ENCODE peak calls at places on chromosome 7, in eight cellular contexts. H is stomach; D is CD8-positive, alpha-beta T cell; T is mucosa of descending colon; O is spleen; U is heart right ventricle; J is transverse colon; P is AG04450. S is an unnamed sample. For H3K9me3, the result is how much of the 10 kb centered on the place peaks cover.

GRCh38 chr7:22732556-22733126 is 5.6 kb downstream of the IL6 start:
- DNase-seq in H (no peak), P (no peak), U (no peak), O (no peak), D (no peak), T (no peak), J (no peak), S (no peak)

GRCh38 chr7:133081119-133081604 is 728 bp downstream of the CHCHD3 start:
- DNase-seq in T (peak), H (no peak), U (no peak), P (no peak), D (peak), O (no peak), J (peak), S (peak)

GRCh38 chr7:92973293-92973731 is 136.9 kb upstream of the CDK6 start:
- DNase-seq in O (no peak), D (no peak), P (no peak), T (no peak), U (no peak), J (no peak), H (no peak), S (no peak)

GRCh38 chr7:127792528-127793342 is 140.7 kb downstream of the SND1 start:
- DNase-seq in U (no peak), D (peak), P (no peak), O (no peak), H (peak), T (peak), J (peak), S (no peak)

GRCh38 chr7:115838829-115839228 is 191.7 kb downstream of the TFEC start:
- DNase-seq in P (no peak), U (no peak), J (no peak), D (no peak), O (no peak), H (no peak), T (no peak), S (no peak)

GRCh38 chr7:130781346-130781745 is 47.3 kb upstream of the KLF14 start:
- DNase-seq in O (no peak), H (no peak), D (no peak), T (no peak), P (no peak), U (no peak), J (no peak), S (no peak)

GRCh38 chr7:124649397-124650029 is 116.1 kb downstream of the GPR37 start:
- DNase-seq in T (no peak), J (no peak), D (no peak), U (no peak), O (no peak), P (no peak), H (no peak), S (no peak)

GRCh38 chr7:150716368-150716767 is at the start of gene GIMAP1:
- DNase-seq in T (peak), J (peak), O (peak), U (peak), D (peak), P (no peak), H (no peak), S (peak)

GRCh38 chr7:4769753-4770152 is 5.7 kb upstream of the AP5Z1 start:
- DNase-seq in O (no peak), H (peak), J (no peak), D (peak), T (no peak), U (no peak), P (no peak), S (no peak)

GRCh38 chr7:77800158-77800557 is 1.6 kb downstream of the PHTF2 start:
- DNase-seq in D (no peak), O (no peak), P (no peak), T (no peak), U (no peak), J (no peak), H (no peak), S (no peak)

GRCh38 chr7:90720970-90721768 is 125.0 kb downstream of the CDK14 start:
- DNase-seq in P (no peak), T (peak), H (peak), D (no peak), J (peak), O (no peak), U (no peak), S (no peak)

GRCh38 chr7:408651-409343 is 110.8 kb downstream of the PDGFA start:
- DNase-seq in U (no peak), O (peak), P (no peak), H (peak), D (no peak), J (no peak), T (no peak), S (no peak)

GRCh38 chr7:24964177-24964576 is 15.8 kb downstream of the OSBPL3 start:
- DNase-seq in O (no peak), J (no peak), U (no peak), H (no peak), P (no peak), T (no peak), D (no peak), S (no peak)

GRCh38 chr7:33841658-33842057 is 63.7 kb upstream of the BMPER start:
- DNase-seq in P (no peak), O (no peak), T (no peak), H (no peak), U (no peak), J (no peak), D (no peak), S (no peak)

GRCh38 chr7:103394566-103394965 is 47.1 kb downstream of the PSMC2 start:
- DNase-seq in O (no peak), D (no peak), H (no peak), P (no peak), U (no peak), T (no peak), J (no peak), S (no peak)

GRCh38 chr7:140767418-140767817 is 70.9 kb downstream of the NDUFB2 start:
- DNase-seq in D (no peak), J (no peak), T (no peak), H (no peak), P (no peak), O (no peak), U (no peak), S (no peak)

GRCh38 chr7:39413866-39414668 is 152.1 kb upstream of the YAE1 start:
- DNase-seq in O (peak), T (peak), U (peak), D (peak), J (peak), P (no peak), H (peak), S (peak)

DNA sequence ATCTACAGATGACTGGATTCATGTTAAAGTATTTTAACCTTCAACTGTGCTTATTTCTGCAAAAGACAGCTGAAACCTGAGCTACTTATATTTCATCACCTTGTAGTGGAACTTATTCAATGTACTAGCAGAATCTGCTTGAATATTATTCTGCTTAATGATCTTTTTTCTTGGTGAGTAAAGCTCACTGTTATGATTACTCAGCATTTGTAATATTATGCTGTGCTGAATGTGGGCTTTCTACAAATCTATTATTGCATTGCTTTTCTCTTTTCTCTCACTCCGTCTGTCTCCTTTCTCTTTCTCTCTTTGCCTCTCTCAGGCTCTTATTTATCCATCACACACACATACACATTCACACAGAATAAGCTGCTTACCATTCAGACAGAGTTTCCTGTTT is 98.7 kb upstream of the TMEM196 start:
- DNase-seq in J (no peak), U (no peak), D (no peak), H (no peak), P (no peak), T (no peak), O (no peak), S (no peak)
- H3K9me3 ChIP-seq in J (under half), U (under half), D (under half), H (under half), P (under half), T (under half), O (under half), S (under half)

GRCh38 chr7:137998250-137998649 is 3.6 kb downstream of the CREB3L2 start:
- DNase-seq in U (no peak), H (no peak), T (no peak), J (no peak), P (no peak), O (no peak), D (no peak), S (no peak)

GRCh38 chr7:137999496-138000080 is 2.3 kb downstream of the CREB3L2 start:
- DNase-seq in H (no peak), U (no peak), P (no peak), T (no peak), O (no peak), J (no peak), D (no peak), S (no peak)

GRCh38 chr7:138002096-138002827 is 376 bp upstream of the CREB3L2 start:
- DNase-seq in P (peak), D (peak), T (peak), H (peak), J (peak), U (peak), O (peak), S (peak)

GRCh38 chr7:138001529-138002095 is at the start of gene CREB3L2:
- DNase-seq in J (peak), O (peak), P (no peak), T (peak), D (peak), U (peak), H (peak), S (peak)

GRCh38 chr7:138000081-138000701 is 1.7 kb downstream of the CREB3L2 start:
- DNase-seq in P (peak), T (no peak), H (peak), U (peak), O (no peak), J (peak), D (no peak), S (peak)
- TF ChIP-seq CTCF in P (no peak), T (no peak), H (no peak), U (no peak), O (no peak), J (no peak), D (no peak), S (no peak)

GRCh38 chr7:134892002-134892693 is 94.2 kb upstream of the AGBL3 start:
- DNase-seq in U (no peak), J (no peak), O (no peak), D (no peak), P (peak), H (no peak), T (no peak), S (no peak)
- H3K4me3 ChIP-seq in U (peak), J (peak), O (no peak), D (no peak), P (peak), H (peak), T (no peak), S (peak)

GRCh38 chr7:153447021-153447420 is 605.2 kb upstream of the DPP6 start:
- DNase-seq in H (no peak), O (no peak), P (no peak), T (no peak), U (no peak), J (no peak), D (no peak), S (no peak)

GRCh38 chr7:153443031-153443430 is 609.2 kb upstream of the DPP6 start:
- DNase-seq in O (no peak), J (no peak), D (no peak), P (no peak), T (no peak), U (no peak), H (no peak), S (no peak)

GRCh38 chr7:153446490-153446889 is 605.7 kb upstream of the DPP6 start:
- DNase-seq in P (no peak), H (no peak), T (no peak), J (no peak), U (no peak), D (no peak), O (no peak), S (no peak)

GRCh38 chr7:153444591-153444990 is 607.6 kb upstream of the DPP6 start:
- DNase-seq in T (no peak), U (no peak), P (no peak), D (no peak), H (no peak), J (no peak), O (no peak), S (no peak)

DNA sequence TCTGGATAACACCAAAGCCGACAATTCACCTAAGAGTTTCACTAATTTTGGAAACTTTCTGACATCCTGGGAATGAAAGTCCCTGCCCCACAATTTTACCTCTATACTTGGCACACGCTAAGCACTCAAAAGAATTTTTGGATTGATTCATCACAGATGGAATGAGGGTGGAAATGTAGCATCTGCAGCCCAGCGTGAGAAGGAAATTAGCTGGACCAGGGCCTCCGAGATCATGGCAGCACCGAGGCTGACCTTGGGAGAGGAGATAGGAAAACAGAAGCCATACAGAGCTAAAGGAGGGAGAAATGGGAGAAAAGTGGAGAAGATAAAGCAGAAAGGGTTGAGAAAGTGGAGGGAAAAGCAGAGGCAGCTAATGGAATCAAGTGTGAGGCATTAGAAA is 606.6 kb upstream of the DPP6 start:
- DNase-seq in H (no peak), P (no peak), T (no peak), D (no peak), J (no peak), U (no peak), O (no peak), S (no peak)
- H3K9me3 ChIP-seq in H (under half), P (under half), T (under half), D (under half), J (under half), U (under half), O (under half), S (under half)

GRCh38 chr7:37342665-37343471 is 105.8 kb downstream of the ELMO1 start:
- DNase-seq in J (peak), D (peak), U (no peak), O (peak), P (no peak), T (no peak), H (peak), S (no peak)
- TF ChIP-seq CTCF in J (no peak), D (peak), U (no peak), O (peak), P (no peak), T (no peak), H (no peak), S (no peak)

GRCh38 chr7:6530626-6531491 is 20.4 kb downstream of the GRID2IP start:
- DNase-seq in D (peak), O (peak), J (peak), H (peak), P (no peak), T (peak), U (no peak), S (no peak)

GRCh38 chr7:6531492-6532279 is 19.6 kb downstream of the GRID2IP start:
- DNase-seq in J (no peak), H (no peak), T (no peak), U (no peak), O (no peak), P (no peak), D (no peak), S (no peak)

GRCh38 chr7:6529643-6530042 is 21.6 kb downstream of the GRID2IP start:
- DNase-seq in U (no peak), O (no peak), H (no peak), D (no peak), J (no peak), P (no peak), T (no peak), S (no peak)

GRCh38 chr7:6528401-6529130 is 22.7 kb downstream of the GRID2IP start:
- DNase-seq in J (no peak), U (no peak), D (no peak), O (no peak), H (no peak), P (no peak), T (no peak), S (no peak)

GRCh38 chr7:6526997-6527378 is 24.3 kb downstream of the GRID2IP start:
- DNase-seq in P (no peak), U (no peak), H (no peak), D (no peak), J (no peak), O (no peak), T (no peak), S (no peak)
- H3K4me3 ChIP-seq in P (peak), U (peak), H (peak), D (peak), J (no peak), O (peak), T (no peak), S (peak)

DNA sequence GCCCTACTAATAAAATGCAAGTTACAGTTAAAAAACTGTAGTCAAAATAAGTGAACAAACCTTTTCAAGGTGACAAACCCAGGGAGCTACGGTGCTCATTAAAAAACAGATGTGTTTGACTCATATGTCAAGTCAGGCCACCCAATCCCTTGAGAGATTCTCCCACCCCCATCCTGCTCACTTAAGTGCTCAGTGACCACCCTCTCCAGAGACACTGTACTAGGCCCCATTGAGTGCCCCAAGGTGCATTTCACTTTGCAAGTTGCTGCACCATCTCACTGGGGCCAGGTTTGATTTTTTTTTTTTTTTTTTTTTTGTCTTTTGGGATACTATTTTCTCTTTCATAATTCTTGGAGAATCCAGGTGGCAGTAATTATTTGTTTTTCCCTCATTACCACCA is 1.9 kb downstream of the ERV3-1 start:
- DNase-seq in U (no peak), P (no peak), D (no peak), H (no peak), J (no peak), T (no peak), O (no peak), S (no peak)
- H3K9me3 ChIP-seq in U (under half), P (under half), D (under half), H (under half), J (under half), T (under half), O (under half), S (under half)

GRCh38 chr7:47473499-47474210 is 108.3 kb downstream of the TNS3 start:
- DNase-seq in P (no peak), H (no peak), T (no peak), U (no peak), O (no peak), J (no peak), D (no peak), S (no peak)

GRCh38 chr7:47471358-47471703 is 110.6 kb downstream of the TNS3 start:
- DNase-seq in O (no peak), D (no peak), P (no peak), U (no peak), H (no peak), T (no peak), J (no peak), S (no peak)

GRCh38 chr7:47471831-47472230 is 110.1 kb downstream of the TNS3 start:
- DNase-seq in J (no peak), T (no peak), U (no peak), P (no peak), D (no peak), H (no peak), O (no peak), S (no peak)

GRCh38 chr7:47472444-47473157 is 109.3 kb downstream of the TNS3 start:
- DNase-seq in O (no peak), H (no peak), T (no peak), J (no peak), U (no peak), P (no peak), D (no peak), S (no peak)

GRCh38 chr7:47470567-47471357 is 111.1 kb downstream of the TNS3 start:
- DNase-seq in H (peak), P (no peak), J (peak), O (no peak), D (no peak), T (peak), U (no peak), S (no peak)
- TF ChIP-seq CTCF in H (no peak), P (no peak), J (no peak), O (no peak), D (no peak), T (no peak), U (no peak), S (no peak)